ENCODE peak calls at places on chromosome 1, in ten cellular contexts. One of them, this sample, is unnamed.

GRCh38 chr1:100585774-100586173 is 47.8 kb downstream of the GPR88 start:
- DNase-seq in astrocyte of the spinal cord: peak
- DNase-seq in brain microvascular endothelial cell: peak
- DNase-seq in keratinocyte: no peak
- DNase-seq in tibial nerve: no peak
- DNase-seq in HL-60: no peak
- DNase-seq in lung: no peak
- DNase-seq in stomach: no peak
- DNase-seq in GM10248: no peak
- DNase-seq in adrenal gland: no peak
- DNase-seq in this sample: no peak

GRCh38 chr1:244065960-244066388 is 14.9 kb downstream of the ZBTB18 start:
- DNase-seq in astrocyte of the spinal cord: peak
- DNase-seq in brain microvascular endothelial cell: no peak
- DNase-seq in keratinocyte: no peak
- DNase-seq in tibial nerve: no peak
- DNase-seq in HL-60: no peak
- DNase-seq in lung: no peak
- DNase-seq in stomach: no peak
- DNase-seq in GM10248: no peak
- DNase-seq in adrenal gland: no peak
- DNase-seq in this sample: no peak

GRCh38 chr1:20281801-20282200 is 8.9 kb upstream of the VWA5B1 start:
- DNase-seq in astrocyte of the spinal cord: no peak
- DNase-seq in brain microvascular endothelial cell: no peak
- DNase-seq in keratinocyte: peak
- DNase-seq in tibial nerve: no peak
- DNase-seq in HL-60: no peak
- DNase-seq in lung: no peak
- DNase-seq in stomach: no peak
- DNase-seq in GM10248: no peak
- DNase-seq in adrenal gland: no peak
- DNase-seq in this sample: no peak

GRCh38 chr1:21931171-21932093 is 5.7 kb downstream of the HSPG2 start:
- DNase-seq in astrocyte of the spinal cord: peak
- DNase-seq in brain microvascular endothelial cell: peak
- DNase-seq in keratinocyte: no peak
- DNase-seq in tibial nerve: peak
- DNase-seq in HL-60: no peak
- DNase-seq in lung: peak
- DNase-seq in stomach: peak
- DNase-seq in GM10248: no peak
- DNase-seq in adrenal gland: peak
- DNase-seq in this sample: no peak

GRCh38 chr1:67639336-67639735 is 45.7 kb upstream of the GADD45A start:
- DNase-seq in astrocyte of the spinal cord: no peak
- DNase-seq in brain microvascular endothelial cell: no peak
- DNase-seq in keratinocyte: no peak
- DNase-seq in tibial nerve: no peak
- DNase-seq in HL-60: no peak
- DNase-seq in lung: no peak
- DNase-seq in stomach: no peak
- DNase-seq in GM10248: no peak
- DNase-seq in adrenal gland: no peak
- DNase-seq in this sample: no peak

GRCh38 chr1:114632427-114632826 is 37.4 kb downstream of the DENND2C start:
- DNase-seq in astrocyte of the spinal cord: no peak
- DNase-seq in brain microvascular endothelial cell: no peak
- DNase-seq in keratinocyte: no peak
- DNase-seq in tibial nerve: no peak
- DNase-seq in HL-60: no peak
- DNase-seq in lung: no peak
- DNase-seq in stomach: no peak
- DNase-seq in GM10248: no peak
- DNase-seq in adrenal gland: no peak
- DNase-seq in this sample: no peak

GRCh38 chr1:89844236-89844807 is 23.5 kb downstream of the LRRC8D start:
- DNase-seq in astrocyte of the spinal cord: no peak
- DNase-seq in brain microvascular endothelial cell: no peak
- DNase-seq in keratinocyte: no peak
- DNase-seq in tibial nerve: no peak
- DNase-seq in HL-60: no peak
- DNase-seq in lung: no peak
- DNase-seq in stomach: no peak
- DNase-seq in GM10248: peak
- DNase-seq in adrenal gland: no peak
- DNase-seq in this sample: peak

GRCh38 chr1:53321366-53321765 is 6.5 kb downstream of the LRP8 start:
- DNase-seq in astrocyte of the spinal cord: no peak
- DNase-seq in brain microvascular endothelial cell: no peak
- DNase-seq in keratinocyte: no peak
- DNase-seq in tibial nerve: no peak
- DNase-seq in HL-60: no peak
- DNase-seq in lung: no peak
- DNase-seq in stomach: no peak
- DNase-seq in GM10248: no peak
- DNase-seq in adrenal gland: no peak
- DNase-seq in this sample: no peak

GRCh38 chr1:150876111-150876434 is 326 bp downstream of the ARNT start:
- DNase-seq in astrocyte of the spinal cord: peak
- DNase-seq in brain microvascular endothelial cell: peak
- DNase-seq in keratinocyte: no peak
- DNase-seq in tibial nerve: no peak
- DNase-seq in HL-60: no peak
- DNase-seq in lung: no peak
- DNase-seq in stomach: peak
- DNase-seq in GM10248: no peak
- DNase-seq in adrenal gland: no peak
- DNase-seq in this sample: peak

GRCh38 chr1:112524251-112524650 is 15.5 kb downstream of the WNT2B start:
- DNase-seq in astrocyte of the spinal cord: peak
- DNase-seq in brain microvascular endothelial cell: peak
- DNase-seq in keratinocyte: no peak
- DNase-seq in tibial nerve: no peak
- DNase-seq in HL-60: no peak
- DNase-seq in lung: no peak
- DNase-seq in stomach: no peak
- DNase-seq in GM10248: no peak
- DNase-seq in adrenal gland: no peak
- DNase-seq in this sample: no peak

GRCh38 chr1:38283736-38284470 is 237.3 kb upstream of the POU3F1 start:
- DNase-seq in astrocyte of the spinal cord: no peak
- DNase-seq in brain microvascular endothelial cell: no peak
- DNase-seq in keratinocyte: no peak
- DNase-seq in tibial nerve: no peak
- DNase-seq in HL-60: no peak
- DNase-seq in lung: peak
- DNase-seq in stomach: no peak
- DNase-seq in GM10248: no peak
- DNase-seq in adrenal gland: no peak
- DNase-seq in this sample: no peak

GRCh38 chr1:38287547-38287946 is 241.0 kb upstream of the POU3F1 start:
- DNase-seq in astrocyte of the spinal cord: no peak
- DNase-seq in brain microvascular endothelial cell: no peak
- DNase-seq in keratinocyte: no peak
- DNase-seq in tibial nerve: no peak
- DNase-seq in HL-60: no peak
- DNase-seq in lung: no peak
- DNase-seq in stomach: no peak
- DNase-seq in GM10248: no peak
- DNase-seq in adrenal gland: no peak
- DNase-seq in this sample: no peak

GRCh38 chr1:38284953-38285352 is 238.4 kb upstream of the POU3F1 start:
- DNase-seq in astrocyte of the spinal cord: no peak
- DNase-seq in brain microvascular endothelial cell: no peak
- DNase-seq in keratinocyte: no peak
- DNase-seq in tibial nerve: no peak
- DNase-seq in HL-60: no peak
- DNase-seq in lung: no peak
- DNase-seq in stomach: no peak
- DNase-seq in GM10248: no peak
- DNase-seq in adrenal gland: peak
- DNase-seq in this sample: no peak

GRCh38 chr1:38287036-38287435 is 240.4 kb upstream of the POU3F1 start:
- DNase-seq in astrocyte of the spinal cord: no peak
- DNase-seq in brain microvascular endothelial cell: no peak
- DNase-seq in keratinocyte: no peak
- DNase-seq in tibial nerve: no peak
- DNase-seq in HL-60: no peak
- DNase-seq in lung: no peak
- DNase-seq in stomach: no peak
- DNase-seq in GM10248: no peak
- DNase-seq in adrenal gland: no peak
- DNase-seq in this sample: no peak

GRCh38 chr1:38285807-38286530 is 239.4 kb upstream of the POU3F1 start:
- DNase-seq in astrocyte of the spinal cord: no peak
- DNase-seq in brain microvascular endothelial cell: no peak
- DNase-seq in keratinocyte: no peak
- DNase-seq in tibial nerve: no peak
- DNase-seq in HL-60: no peak
- DNase-seq in lung: no peak
- DNase-seq in stomach: no peak
- DNase-seq in GM10248: no peak
- DNase-seq in adrenal gland: no peak
- DNase-seq in this sample: no peak
- TF ChIP-seq CTCF in astrocyte of the spinal cord: no peak
- TF ChIP-seq CTCF in brain microvascular endothelial cell: no peak
- TF ChIP-seq CTCF in keratinocyte: no peak
- TF ChIP-seq CTCF in tibial nerve: no peak
- TF ChIP-seq CTCF in HL-60: no peak
- TF ChIP-seq CTCF in lung: no peak
- TF ChIP-seq CTCF in stomach: no peak
- TF ChIP-seq CTCF in GM10248: no peak
- TF ChIP-seq CTCF in adrenal gland: no peak
- TF ChIP-seq CTCF in this sample: no peak

DNA sequence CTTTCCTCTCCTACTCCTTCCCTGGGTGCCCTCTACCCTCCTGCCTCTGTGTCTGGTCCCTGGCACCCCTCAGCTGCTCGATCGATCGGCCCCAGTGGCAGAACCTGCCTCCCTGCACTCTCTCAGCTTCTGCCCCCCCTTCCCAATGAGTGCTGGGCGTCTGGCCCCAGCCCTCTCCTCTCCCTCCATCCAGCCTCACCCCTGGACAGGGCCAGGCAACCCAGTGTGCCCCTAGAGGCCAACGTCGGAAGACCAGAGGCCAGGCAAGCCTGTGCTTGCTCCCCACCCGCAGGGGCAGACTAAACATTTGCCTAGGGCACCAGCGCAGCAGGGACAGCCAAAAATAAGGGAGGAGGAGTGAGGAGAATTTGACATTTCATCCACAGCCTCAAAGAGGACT is 43.5 kb downstream of the LGR6 start:
- DNase-seq in astrocyte of the spinal cord: no peak
- DNase-seq in brain microvascular endothelial cell: peak
- DNase-seq in keratinocyte: no peak
- DNase-seq in tibial nerve: no peak
- DNase-seq in HL-60: peak
- DNase-seq in lung: no peak
- DNase-seq in stomach: no peak
- DNase-seq in GM10248: peak
- DNase-seq in adrenal gland: no peak
- DNase-seq in this sample: peak
- TF ChIP-seq CTCF in astrocyte of the spinal cord: peak
- TF ChIP-seq CTCF in brain microvascular endothelial cell: peak
- TF ChIP-seq CTCF in keratinocyte: peak
- TF ChIP-seq CTCF in tibial nerve: no peak
- TF ChIP-seq CTCF in HL-60: peak
- TF ChIP-seq CTCF in lung: no peak
- TF ChIP-seq CTCF in stomach: no peak
- TF ChIP-seq CTCF in GM10248: peak
- TF ChIP-seq CTCF in adrenal gland: peak
- TF ChIP-seq CTCF in this sample: no peak

GRCh38 chr1:32808580-32808979 is 8.6 kb downstream of the YARS1 start:
- DNase-seq in astrocyte of the spinal cord: no peak
- DNase-seq in brain microvascular endothelial cell: no peak
- DNase-seq in keratinocyte: no peak
- DNase-seq in tibial nerve: no peak
- DNase-seq in HL-60: no peak
- DNase-seq in lung: no peak
- DNase-seq in stomach: no peak
- DNase-seq in GM10248: no peak
- DNase-seq in adrenal gland: no peak
- DNase-seq in this sample: no peak
- TF ChIP-seq CTCF in astrocyte of the spinal cord: no peak
- TF ChIP-seq CTCF in brain microvascular endothelial cell: no peak
- TF ChIP-seq CTCF in keratinocyte: no peak
- TF ChIP-seq CTCF in tibial nerve: no peak
- TF ChIP-seq CTCF in HL-60: no peak
- TF ChIP-seq CTCF in lung: no peak
- TF ChIP-seq CTCF in stomach: no peak
- TF ChIP-seq CTCF in GM10248: no peak
- TF ChIP-seq CTCF in adrenal gland: no peak
- TF ChIP-seq CTCF in this sample: no peak

GRCh38 chr1:91020486-91020885 is 1.3 kb downstream of the ZNF644 start:
- DNase-seq in astrocyte of the spinal cord: no peak
- DNase-seq in brain microvascular endothelial cell: no peak
- DNase-seq in keratinocyte: no peak
- DNase-seq in tibial nerve: no peak
- DNase-seq in HL-60: no peak
- DNase-seq in lung: no peak
- DNase-seq in stomach: no peak
- DNase-seq in GM10248: no peak
- DNase-seq in adrenal gland: no peak
- DNase-seq in this sample: no peak

GRCh38 chr1:91015794-91016550 is 5.9 kb downstream of the ZNF644 start:
- DNase-seq in astrocyte of the spinal cord: peak
- DNase-seq in brain microvascular endothelial cell: peak
- DNase-seq in keratinocyte: peak
- DNase-seq in tibial nerve: no peak
- DNase-seq in HL-60: no peak
- DNase-seq in lung: no peak
- DNase-seq in stomach: no peak
- DNase-seq in GM10248: no peak
- DNase-seq in adrenal gland: no peak
- DNase-seq in this sample: no peak

GRCh38 chr1:91015358-91015780 is 6.5 kb downstream of the ZNF644 start:
- DNase-seq in astrocyte of the spinal cord: no peak
- DNase-seq in brain microvascular endothelial cell: no peak
- DNase-seq in keratinocyte: peak
- DNase-seq in tibial nerve: no peak
- DNase-seq in HL-60: no peak
- DNase-seq in lung: no peak
- DNase-seq in stomach: no peak
- DNase-seq in GM10248: no peak
- DNase-seq in adrenal gland: no peak
- DNase-seq in this sample: no peak

GRCh38 chr1:91020967-91021685 is 709 bp downstream of the ZNF644 start:
- DNase-seq in astrocyte of the spinal cord: peak
- DNase-seq in brain microvascular endothelial cell: peak
- DNase-seq in keratinocyte: peak
- DNase-seq in tibial nerve: peak
- DNase-seq in HL-60: peak
- DNase-seq in lung: peak
- DNase-seq in stomach: peak
- DNase-seq in GM10248: peak
- DNase-seq in adrenal gland: peak
- DNase-seq in this sample: peak

GRCh38 chr1:91018006-91018405 is 3.8 kb downstream of the ZNF644 start:
- DNase-seq in astrocyte of the spinal cord: no peak
- DNase-seq in brain microvascular endothelial cell: no peak
- DNase-seq in keratinocyte: no peak
- DNase-seq in tibial nerve: no peak
- DNase-seq in HL-60: no peak
- DNase-seq in lung: no peak
- DNase-seq in stomach: no peak
- DNase-seq in GM10248: no peak
- DNase-seq in adrenal gland: no peak
- DNase-seq in this sample: no peak
- TF ChIP-seq CTCF in astrocyte of the spinal cord: peak
- TF ChIP-seq CTCF in brain microvascular endothelial cell: peak
- TF ChIP-seq CTCF in keratinocyte: no peak
- TF ChIP-seq CTCF in tibial nerve: peak
- TF ChIP-seq CTCF in HL-60: no peak
- TF ChIP-seq CTCF in lung: no peak
- TF ChIP-seq CTCF in stomach: no peak
- TF ChIP-seq CTCF in GM10248: peak
- TF ChIP-seq CTCF in adrenal gland: no peak
- TF ChIP-seq CTCF in this sample: no peak

This sample was measured in activated CD8-positive, alpha-beta T cell treated with anti-CD3 and anti-CD28 coated beads for 36 hours.